ENCODE peak calls at places on chromosomes 1 and 21, in nine cellular contexts. P is activated CD8-positive, alpha-beta T cell treated with anti-CD3 and anti-CD28 coated beads for 36 hours; H is Peyer's patch; O is Calu3; S is breast epithelium; K is MCF 10A; U is thoracic aorta; M is neural crest cell; X is kidney. E is an unnamed sample.

GRCh38 chr1:232596666-232597303 is 33.1 kb downstream of the SIPA1L2 start:
- DNase-seq in U (no peak), O (no peak), X (no peak), P (no peak), K (no peak), H (no peak), S (no peak), M (no peak), E (no peak)

GRCh38 chr1:79683420-79683819 is 676.9 kb upstream of the ADGRL4 start:
- DNase-seq in U (no peak), S (no peak), K (no peak), X (no peak), H (no peak), O (no peak), M (no peak), P (no peak), E (no peak)

GRCh38 chr21:25560151-25560783 is 47.0 kb downstream of the MRPL39 start:
- DNase-seq in P (peak), M (no peak), S (no peak), U (no peak), K (no peak), X (no peak), H (no peak), O (no peak), E (no peak)

GRCh38 chr1:206469411-206469932 is 804 bp upstream of the IKBKE start:
- DNase-seq in K (peak), P (peak), U (no peak), S (no peak), X (no peak), H (peak), O (peak), M (no peak), E (no peak)

GRCh38 chr1:206860165-206860564 is 5.3 kb upstream of the IL20 start:
- DNase-seq in H (no peak), P (no peak), S (no peak), X (no peak), K (no peak), O (no peak), M (no peak), U (no peak), E (no peak)

GRCh38 chr1:29426701-29427279 is 190.5 kb downstream of the PTPRU start:
- DNase-seq in O (no peak), U (no peak), M (no peak), K (no peak), X (no peak), S (no peak), H (no peak), P (no peak), E (no peak)

GRCh38 chr1:19439464-19440171 is 45.7 kb downstream of the CAPZB start:
- DNase-seq in P (peak), M (no peak), X (peak), S (no peak), U (no peak), H (no peak), K (peak), O (no peak), E (no peak)

GRCh38 chr1:38667626-38668025 is 191.9 kb downstream of the RRAGC start:
- DNase-seq in K (no peak), X (no peak), M (no peak), O (no peak), U (no peak), P (no peak), S (no peak), H (no peak), E (no peak)

GRCh38 chr1:111334169-111334568 is 43.5 kb downstream of the CHIA start:
- DNase-seq in K (peak), M (no peak), U (no peak), O (peak), P (peak), S (no peak), X (no peak), H (no peak), E (no peak)
- TF ChIP-seq CTCF in K (peak), M (peak), U (no peak), O (peak), P (peak), S (no peak), X (peak), H (peak), E (peak)

DNA sequence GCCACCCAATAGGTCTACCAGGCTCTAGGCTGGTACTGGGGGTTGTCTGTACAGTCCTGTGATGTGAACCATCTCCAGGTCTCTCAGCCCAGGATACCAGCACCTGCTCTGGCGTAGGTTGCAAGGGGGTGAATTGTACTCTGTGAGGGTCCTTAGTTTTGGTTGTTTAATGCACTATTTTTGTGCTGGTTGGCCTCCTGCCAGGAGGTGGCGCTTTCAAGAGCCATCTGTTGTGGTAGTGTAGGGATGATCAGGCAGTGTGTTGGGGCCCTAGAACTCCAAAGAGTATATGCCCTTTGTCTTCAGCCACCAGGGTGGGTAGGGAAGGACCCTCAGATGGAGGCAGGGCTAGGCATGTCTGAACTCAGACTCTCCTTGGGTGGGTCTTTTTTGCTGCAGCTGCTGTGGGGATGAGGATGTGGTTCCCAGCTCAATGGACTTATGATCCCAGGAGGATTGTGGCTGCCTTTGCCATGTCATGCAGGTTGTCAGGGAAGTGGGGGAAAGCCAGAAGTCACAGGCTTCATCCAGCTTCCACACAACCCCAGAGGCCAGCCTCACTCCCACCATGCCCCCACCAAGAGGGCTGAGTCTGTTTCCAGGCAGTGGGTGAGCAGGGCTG is 301.8 kb upstream of the CHRM3 start:
- DNase-seq in K (no peak), U (no peak), S (no peak), P (no peak), X (no peak), H (no peak), O (no peak), M (no peak), E (no peak)
- TF ChIP-seq CTCF in K (no peak), U (no peak), S (no peak), P (no peak), X (no peak), H (no peak), O (no peak), M (no peak), E (no peak)

GRCh38 chr1:113579256-113580018 is 179.8 kb downstream of the PHTF1 start:
- DNase-seq in M (no peak), S (no peak), P (no peak), H (no peak), U (no peak), O (no peak), K (no peak), X (no peak), E (no peak)
- TF ChIP-seq CTCF in M (no peak), S (no peak), P (no peak), H (no peak), U (no peak), O (no peak), K (no peak), X (no peak), E (no peak)

DNA sequence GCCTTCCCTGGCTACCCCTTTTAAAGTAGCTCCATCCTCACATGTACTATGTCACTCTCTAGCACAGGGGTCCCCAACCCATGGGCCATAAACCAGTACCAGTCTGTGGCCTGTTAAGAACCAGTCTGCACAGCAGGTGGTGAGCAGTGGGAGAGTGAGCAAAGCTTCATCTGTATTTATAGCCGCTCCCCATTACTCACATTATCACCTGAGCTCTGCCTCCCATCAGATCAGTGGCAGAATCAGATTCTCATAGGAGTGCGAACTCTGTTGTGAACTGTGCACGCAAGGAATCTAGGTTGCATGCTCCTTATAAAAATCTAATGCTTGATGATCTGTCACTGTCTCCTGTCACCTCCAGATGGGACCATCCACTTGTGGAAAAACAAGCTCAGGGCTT is 116.6 kb upstream of the FOXD3 start:
- DNase-seq in X (no peak), K (no peak), O (no peak), P (no peak), S (no peak), M (no peak), H (no peak), U (no peak), E (no peak)
- TF ChIP-seq CTCF in X (no peak), K (no peak), O (no peak), P (no peak), S (no peak), M (no peak), H (no peak), U (no peak), E (no peak)

DNA sequence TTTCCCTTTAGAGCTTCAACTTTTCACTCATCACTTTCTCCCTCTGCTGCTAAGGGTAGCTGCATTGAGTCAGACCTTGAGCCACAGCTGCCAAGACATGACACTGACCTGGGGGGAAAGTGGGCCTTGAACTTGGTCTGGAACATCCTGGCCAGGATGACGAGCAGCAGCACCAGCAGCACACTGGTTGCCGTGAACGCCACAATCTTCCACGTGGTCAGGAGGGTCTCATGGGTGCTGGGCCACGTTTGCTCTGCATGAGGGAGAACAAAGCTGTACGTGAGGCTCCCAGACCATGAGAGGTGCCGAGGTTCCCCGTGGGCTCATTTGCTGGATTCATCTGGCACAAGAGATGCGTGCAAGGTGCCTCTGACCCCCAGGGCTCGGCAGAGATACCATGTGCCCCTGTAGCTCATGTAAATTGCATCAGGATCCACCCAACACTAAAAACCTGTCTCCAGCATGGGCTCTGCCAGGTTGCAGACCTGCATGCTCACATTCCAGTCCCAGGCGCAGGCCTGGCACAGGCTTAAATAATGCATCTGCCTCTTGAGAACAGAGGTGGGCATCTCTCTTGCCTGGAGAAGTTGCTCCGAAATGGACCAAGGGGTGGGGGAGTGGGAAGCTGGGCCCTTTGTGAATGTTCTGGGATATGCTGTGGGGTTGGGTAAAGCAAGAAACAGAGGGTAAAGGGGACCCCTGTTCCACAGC is 84.6 kb upstream of the TLR5 start:
- DNase-seq in K (no peak), U (no peak), P (no peak), X (no peak), M (no peak), H (no peak), O (no peak), S (no peak), E (no peak)
- TF ChIP-seq CTCF in K (no peak), U (no peak), P (no peak), X (no peak), M (no peak), H (no peak), O (no peak), S (no peak), E (no peak)

DNA sequence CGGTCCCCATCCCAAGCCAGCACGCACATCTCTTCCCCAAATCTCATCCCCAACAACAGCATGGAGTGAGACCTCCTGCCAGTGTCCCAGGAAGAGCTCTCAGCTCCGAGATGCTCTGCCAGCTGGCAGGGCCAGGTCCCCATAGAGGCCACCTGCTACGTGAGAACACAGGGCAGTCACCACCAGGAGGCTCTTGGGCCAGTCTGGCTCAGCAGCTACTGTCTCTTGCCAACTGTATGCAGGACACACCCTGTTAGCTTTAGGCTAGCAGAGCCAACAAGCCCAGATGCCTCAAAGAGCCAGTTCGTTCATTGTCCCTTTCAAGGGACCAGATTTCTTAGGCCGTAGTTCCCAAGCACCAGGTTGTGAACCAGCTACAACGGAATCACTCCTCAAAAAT is 36.9 kb downstream of the FBXO2 start:
- DNase-seq in K (no peak), M (no peak), P (no peak), S (no peak), H (no peak), O (no peak), U (no peak), X (no peak), E (no peak)
- TF ChIP-seq CTCF in K (no peak), M (no peak), P (no peak), S (no peak), H (no peak), O (no peak), U (no peak), X (no peak), E (no peak)

DNA sequence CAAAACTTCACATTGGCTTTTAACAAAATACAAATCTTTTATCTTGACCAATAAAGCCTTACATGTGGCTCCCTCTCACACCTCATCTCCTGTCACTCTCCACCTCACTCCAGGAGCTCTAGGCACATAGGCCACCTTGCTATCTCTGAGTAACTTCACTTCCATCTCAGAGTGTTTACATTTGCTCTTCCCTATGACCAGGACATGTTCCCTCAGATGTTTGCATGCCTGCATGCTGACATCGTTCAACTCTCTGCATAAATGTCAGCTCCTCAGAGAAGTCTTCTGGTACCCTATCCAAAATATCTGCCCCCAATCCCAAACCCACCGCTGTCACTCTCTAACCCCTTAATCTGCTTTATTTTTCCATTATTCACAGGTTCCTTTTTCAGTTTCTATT is 110.9 kb downstream of the TOMM20 start:
- DNase-seq in O (no peak), U (no peak), K (peak), P (no peak), H (no peak), S (no peak), M (no peak), X (no peak), E (no peak)
- TF ChIP-seq CTCF in O (no peak), U (no peak), K (no peak), P (no peak), H (no peak), S (no peak), M (no peak), X (no peak), E (no peak)

GRCh38 chr21:42112857-42113256 is 41.7 kb downstream of the UMODL1 start:
- DNase-seq in P (no peak), O (no peak), X (peak), M (no peak), U (no peak), H (no peak), S (no peak), K (peak), E (no peak)

GRCh38 chr21:42114646-42115045 is 43.5 kb downstream of the UMODL1 start:
- DNase-seq in X (peak), P (no peak), O (no peak), M (no peak), H (no peak), K (no peak), S (no peak), U (no peak), E (no peak)

GRCh38 chr21:42112223-42112622 is 41.1 kb downstream of the UMODL1 start:
- DNase-seq in X (peak), U (no peak), H (no peak), P (no peak), S (no peak), M (no peak), O (no peak), K (no peak), E (no peak)

GRCh38 chr21:42115136-42115683 is 44.1 kb downstream of the UMODL1 start:
- DNase-seq in O (no peak), U (no peak), X (peak), M (no peak), P (no peak), K (no peak), S (no peak), H (no peak), E (no peak)

DNA sequence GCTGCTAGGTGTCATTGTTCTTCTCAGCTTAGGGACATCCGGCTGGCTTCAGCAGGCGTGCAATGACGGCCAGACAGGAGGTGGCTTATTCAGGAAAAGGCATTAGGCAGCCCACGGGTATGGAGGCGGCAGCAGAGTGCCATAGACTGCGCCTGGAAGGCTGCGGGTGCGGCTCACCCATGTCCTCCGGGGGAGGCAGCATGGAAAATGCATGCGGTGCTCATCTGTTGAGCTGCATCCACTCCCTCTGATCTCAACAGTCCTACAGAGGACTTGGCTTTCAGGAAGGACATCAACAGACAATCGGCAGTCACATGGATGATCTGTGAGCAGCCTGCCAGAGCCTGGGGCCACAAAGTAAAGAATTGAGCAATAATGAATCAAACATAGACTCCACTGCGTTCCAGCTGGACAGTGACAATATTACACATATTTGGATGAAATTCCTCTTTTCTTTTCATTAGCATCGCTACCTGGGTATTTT is 42.9 kb downstream of the UMODL1 start:
- DNase-seq in M (no peak), P (no peak), S (peak), H (no peak), O (no peak), U (no peak), K (peak), X (peak), E (no peak)
- TF ChIP-seq CTCF in M (peak), P (no peak), S (peak), H (no peak), O (no peak), U (no peak), K (peak), X (no peak), E (no peak)